ENCODE peak calls at places on chromosomes 13 and 19, in four cellular contexts. E is neural progenitor cell, M is vagina, F is psoas muscle. A is an unnamed sample. For H3K4me1 and H3K36me3, the result is how much of the 10 kb centered on the place peaks cover.

GRCh38 chr13:71754407-71754974 is 112.5 kb downstream of the DACH1 start:
- DNase-seq in E (no peak), M (no peak), F (no peak), A (no peak)

GRCh38 chr19:737591-738093 is 13.3 kb upstream of the MISP start:
- DNase-seq in E (peak), M (no peak), F (peak), A (peak)

GRCh38 chr13:30453727-30454126 is 12.0 kb downstream of the HMGB1 start:
- DNase-seq in E (no peak), M (no peak), F (no peak), A (no peak)

GRCh38 chr19:34253711-34254551 is 423 bp upstream of the GARRE1 start:
- DNase-seq in E (peak), M (no peak), F (peak), A (peak)

GRCh38 chr13:60463787-60464186 is 66.8 kb downstream of the TDRD3 start:
- DNase-seq in E (no peak), M (no peak), F (no peak), A (no peak)

GRCh38 chr19:46732172-46732938 is 13.5 kb upstream of the FKRP start:
- DNase-seq in E (no peak), M (no peak), F (no peak), A (no peak)

GRCh38 chr19:48113190-48113917 is 2.7 kb upstream of the PLA2G4C start:
- DNase-seq in E (no peak), M (no peak), F (no peak), A (no peak)

GRCh38 chr19:48639483-48640375 is 2.5 kb upstream of the DBP start:
- DNase-seq in E (no peak), M (no peak), F (no peak), A (no peak)

GRCh38 chr19:1232652-1233360 is 5.0 kb downstream of the CBARP start:
- DNase-seq in E (no peak), M (no peak), F (no peak), A (no peak)

GRCh38 chr19:13057744-13058143 is 44.9 kb downstream of the LYL1 start:
- DNase-seq in E (no peak), M (no peak), F (no peak), A (no peak)
- H3K4me1 ChIP-seq in E (half or more), M (half or more), F (half or more), A (under half)

GRCh38 chr13:35039012-35039411 is 96.9 kb downstream of the NBEA start:
- DNase-seq in E (no peak), M (no peak), F (no peak), A (no peak)
- H3K36me3 ChIP-seq in E (under half), M (under half), F (under half), A (under half)

GRCh38 chr13:100394005-100394695 is 194.4 kb downstream of the GGACT start:
- DNase-seq in E (no peak), M (no peak), F (no peak), A (peak)
- H3K4me1 ChIP-seq in E (under half), M (under half), F (under half), A (under half)

GRCh38 chr19:49857834-49858590 is 7.1 kb downstream of the PTOV1 start:
- DNase-seq in E (no peak), M (no peak), F (no peak), A (no peak)
- H3K36me3 ChIP-seq in E (under half), M (half or more), F (under half), A (half or more)

GRCh38 chr13:21673592-21674270 is 2.9 kb downstream of the FGF9 start:
- DNase-seq in E (peak), M (no peak), F (peak), A (peak)
- H3K4me1 ChIP-seq in E (under half), M (half or more), F (under half), A (under half)

DNA sequence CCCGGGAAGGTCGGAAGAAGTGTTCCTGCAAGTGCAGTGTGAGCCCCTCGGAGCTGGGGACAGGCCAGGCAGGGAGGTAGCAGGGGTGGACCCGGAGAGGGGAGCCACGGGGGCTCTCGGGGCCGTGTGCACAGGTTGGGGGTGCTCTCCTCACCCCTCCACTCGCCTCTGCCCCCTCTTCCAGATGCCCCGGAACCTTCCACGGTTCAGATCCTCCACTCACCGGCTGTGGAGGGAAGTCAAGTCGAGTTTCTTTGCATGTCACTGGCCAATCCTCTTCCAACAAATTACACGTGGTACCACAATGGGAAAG is 9.0 kb downstream of the CD22 start:
- DNase-seq in E (no peak), M (no peak), F (no peak), A (no peak)
- H3K36me3 ChIP-seq in E (under half), M (under half), F (under half), A (under half)

DNA sequence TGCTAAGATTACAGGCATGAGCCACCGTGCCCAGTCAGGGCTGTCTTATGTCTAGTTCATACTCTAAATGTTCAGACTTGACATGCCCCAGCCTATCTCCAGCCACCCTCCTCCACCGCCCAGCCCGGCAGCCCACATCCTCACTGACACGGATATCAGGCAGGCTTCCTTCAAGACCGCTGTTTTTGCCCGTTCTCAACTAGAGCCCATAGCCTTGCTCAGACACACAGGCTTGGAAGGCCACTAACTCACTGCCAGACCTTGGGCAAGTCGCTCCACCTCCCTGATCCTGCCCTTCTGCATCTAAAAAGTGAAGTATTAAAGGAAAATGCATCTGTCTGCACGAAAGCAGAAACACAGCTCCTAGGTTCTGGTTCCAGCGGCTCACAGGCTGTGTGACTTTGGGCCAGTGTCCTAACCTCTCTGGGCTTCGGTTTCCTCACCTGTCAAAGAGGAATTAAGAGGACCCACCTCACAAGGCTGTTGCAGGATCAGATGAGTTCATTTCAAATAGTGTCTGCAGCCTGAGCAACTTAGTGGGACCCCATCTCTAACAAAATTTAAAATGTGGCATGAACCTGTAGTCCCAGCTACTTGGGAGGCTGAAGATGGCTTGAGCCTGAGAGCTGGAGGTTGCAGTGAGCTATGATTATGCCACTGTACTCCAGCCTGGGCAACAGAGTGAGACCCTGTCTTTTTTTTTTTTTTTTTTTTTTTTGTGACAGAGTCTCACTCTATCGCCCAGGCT is 14.5 kb upstream of the CERS4 start:
- DNase-seq in E (no peak), M (no peak), F (no peak), A (no peak)
- H3K4me1 ChIP-seq in E (under half), M (under half), F (under half), A (under half)